ENCODE peak calls at places on chromosomes 4 and X, in seven cellular contexts. G is stomach, M is transverse colon, N is heart left ventricle, P is uterus, E is ovary, U is spleen. C is an unnamed sample.

GRCh38 chrX:64377753-64378152 is 17.5 kb downstream of the MTMR8 start:
- DNase-seq in G (no peak), M (no peak), N (no peak), P (no peak), E (no peak), U (no peak), C (no peak)

GRCh38 chr4:95728145-95728544 is 111.7 kb upstream of the PDHA2 start:
- DNase-seq in G (no peak), M (no peak), N (no peak), P (peak; percentile 39), E (no peak), U (no peak), C (no peak)

GRCh38 chr4:149164282-149164681 is 651.4 kb downstream of the IQCM start:
- DNase-seq in G (no peak), M (no peak), N (no peak), P (no peak), E (no peak), U (no peak), C (no peak)

GRCh38 chr4:66855956-66856355 is 689.3 kb downstream of the CENPC start:
- DNase-seq in G (no peak), M (no peak), N (no peak), P (no peak), E (no peak), U (no peak), C (no peak)

GRCh38 chrX:3263681-3264126 is 82.7 kb downstream of the MXRA5 start:
- DNase-seq in G (no peak), M (no peak), N (no peak), P (no peak), E (no peak), U (no peak), C (no peak)

GRCh38 chr4:71210831-71211230 is 128.0 kb upstream of the SLC4A4 start:
- DNase-seq in G (no peak), M (no peak), N (no peak), P (no peak), E (no peak), U (no peak), C (no peak)

GRCh38 chr4:95124906-95125504 is 367.2 kb downstream of the BMPR1B start:
- DNase-seq in G (no peak), M (no peak), N (no peak), P (peak; percentile 12), E (no peak), U (no peak), C (peak; percentile 22)

GRCh38 chrX:136941396-136942337 is 61.1 kb upstream of the RBMX start:
- DNase-seq in G (no peak), M (no peak), N (no peak), P (no peak), E (no peak), U (no peak), C (no peak)

GRCh38 chr4:153148796-153149195 is 55.4 kb upstream of the TRIM2 start:
- DNase-seq in G (no peak), M (no peak), N (no peak), P (no peak), E (no peak), U (no peak), C (no peak)

GRCh38 chr4:16516796-16517413 is 290.6 kb upstream of the TAPT1 start:
- DNase-seq in G (peak; percentile 36), M (no peak), N (peak; percentile 43), P (peak; percentile 52), E (peak; percentile 54), U (no peak), C (peak; percentile 71)

GRCh38 chrX:107935664-107936433 is 46.3 kb downstream of the TEX13B start:
- DNase-seq in G (no peak), M (no peak), N (no peak), P (no peak), E (no peak), U (no peak), C (no peak)

GRCh38 chr4:37891221-37892159 is 606 bp downstream of the TBC1D1 start:
- DNase-seq in G (peak; percentile 33), M (peak; percentile 46), N (peak; percentile 69), P (peak; percentile 48), E (peak; percentile 54), U (no peak), C (no peak)

GRCh38 chrX:71212536-71212935 is 10.5 kb upstream of the GJB1 start:
- DNase-seq in G (no peak), M (no peak), N (no peak), P (no peak), E (no peak), U (no peak), C (no peak)

GRCh38 chrX:17616936-17617335 is 120.4 kb upstream of the SCML1 start:
- DNase-seq in G (no peak), M (no peak), N (no peak), P (no peak), E (no peak), U (no peak), C (no peak)

GRCh38 chr4:88706574-88706973 is 8.9 kb upstream of the NAP1L5 start:
- DNase-seq in G (no peak), M (no peak), N (no peak), P (peak; percentile 32), E (peak; percentile 44), U (no peak), C (peak; percentile 43)

GRCh38 chrX:71533850-71534515 is 1.1 kb downstream of the OGT start:
- DNase-seq in G (peak; percentile 34), M (peak; percentile 48), N (peak; percentile 47), P (peak; percentile 30), E (peak; percentile 55), U (peak; percentile 84), C (peak; percentile 27)

GRCh38 chr4:40214038-40214437 is 17.2 kb downstream of the RHOH start:
- DNase-seq in G (no peak), M (no peak), N (no peak), P (no peak), E (no peak), U (no peak), C (no peak)

GRCh38 chrX:53081925-53082772 is at the start of gene TSPYL2:
- DNase-seq in G (peak; percentile 94), M (peak; percentile 94), N (peak; percentile 96), P (peak; percentile 94), E (peak; percentile 96), U (peak; percentile 96), C (peak; percentile 94)
- TF ChIP-seq POLR2A in G (no peak), M (peak; percentile 98), N (peak; percentile 97), P (peak; percentile 97), E (peak; percentile 98), U (peak; percentile 72), C (peak; percentile 99)

GRCh38 chrX:103734125-103734760 is 23.5 kb downstream of the TMEM31 start:
- DNase-seq in G (no peak), M (no peak), N (no peak), P (no peak), E (no peak), U (no peak), C (no peak)

GRCh38 chrX:103733017-103733416 is 22.3 kb downstream of the TMEM31 start:
- DNase-seq in G (no peak), M (no peak), N (no peak), P (no peak), E (no peak), U (no peak), C (no peak)

GRCh38 chrX:103729015-103729414 is 18.3 kb downstream of the TMEM31 start:
- DNase-seq in G (no peak), M (no peak), N (no peak), P (no peak), E (no peak), U (no peak), C (no peak)

GRCh38 chrX:103730147-103730546 is 19.4 kb downstream of the TMEM31 start:
- DNase-seq in G (no peak), M (no peak), N (no peak), P (no peak), E (no peak), U (no peak), C (no peak)

GRCh38 chrX:103730746-103731508 is 20.2 kb downstream of the TMEM31 start:
- DNase-seq in G (no peak), M (no peak), N (peak; percentile 40), P (no peak), E (no peak), U (no peak), C (no peak)
- H3K27ac ChIP-seq in G (no peak overlapping the region), M (no peak overlapping the region), N (peak overlapping the region; percentile 69), P (peak overlapping the region; percentile 57), E (no peak overlapping the region), U (no peak overlapping the region), C (no peak overlapping the region)

DNA sequence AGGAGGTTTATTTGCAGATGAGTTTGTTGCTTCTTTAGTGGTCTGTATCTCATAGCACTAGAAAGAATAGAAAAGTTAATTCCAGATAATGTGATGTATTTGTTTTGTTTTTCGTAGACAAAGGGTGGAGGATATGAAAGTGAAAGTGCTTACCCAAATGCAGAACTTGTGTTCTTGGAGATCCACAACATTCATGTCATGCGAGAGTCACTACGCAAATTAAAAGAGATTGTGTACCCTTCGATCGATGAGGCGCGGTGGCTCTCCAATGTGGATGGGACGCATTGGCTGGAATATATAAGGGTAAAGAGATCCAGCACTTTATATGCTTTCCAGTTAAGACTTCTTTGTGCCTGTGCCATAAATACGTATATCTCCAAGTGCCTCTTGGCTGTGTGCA is 43.3 kb downstream of the MTMR1 start:
- DNase-seq in G (no peak), M (no peak), N (no peak), P (no peak), E (no peak), U (no peak), C (no peak)
- H3K36me3 ChIP-seq in G (peaks cover 95% of the 10 kb centered on the region), M (no peaks in the 10 kb centered on the region), N (peaks cover 86% of the 10 kb centered on the region), P (no peaks in the 10 kb centered on the region), E (no peaks in the 10 kb centered on the region), U (peaks cover 44% of the 10 kb centered on the region), C (no peaks in the 10 kb centered on the region)

GRCh38 chr4:104417483-104417882 is 77.2 kb downstream of the CXXC4 start:
- DNase-seq in G (no peak), M (no peak), N (no peak), P (no peak), E (no peak), U (no peak), C (no peak)
- TF ChIP-seq POLR2A in G (no peak), M (no peak), N (no peak), P (no peak), E (no peak), U (no peak), C (no peak)

GRCh38 chrX:106928227-106928626 is 8.0 kb downstream of the CLDN2 start:
- DNase-seq in G (no peak), M (no peak), N (no peak), P (no peak), E (no peak), U (no peak), C (no peak)
- H3K27ac ChIP-seq in G (no peak overlapping the region), M (no peak overlapping the region), N (no peak overlapping the region), P (no peak overlapping the region), E (no peak overlapping the region), U (no peak overlapping the region), C (no peak overlapping the region)